ENCODE peak calls at places on chromosomes 1 and 21, in seven cellular contexts. One of them, this sample, is unnamed.

GRCh38 chr1:201228011-201228983 is 37.7 kb downstream of the IGFN1 start:
- DNase-seq in CD8-positive, alpha-beta memory T cell: no peak
- DNase-seq in endodermal cell: peak; percentile 21
- DNase-seq in right lobe of liver: no peak
- DNase-seq in HCT116: no peak
- DNase-seq in neural progenitor cell: no peak
- DNase-seq in cardiac muscle cell: no peak
- DNase-seq in this sample: no peak

GRCh38 chr1:4173731-4174130 is 273.7 kb upstream of the C1orf174 start:
- DNase-seq in endodermal cell: no peak
- DNase-seq in CD8-positive, alpha-beta memory T cell: no peak
- DNase-seq in neural progenitor cell: no peak
- DNase-seq in cardiac muscle cell: no peak
- DNase-seq in HCT116: no peak
- DNase-seq in right lobe of liver: no peak
- DNase-seq in this sample: no peak

GRCh38 chr1:25805863-25806225 is 5.9 kb downstream of the SELENON start:
- DNase-seq in neural progenitor cell: no peak
- DNase-seq in right lobe of liver: peak; percentile 44
- DNase-seq in CD8-positive, alpha-beta memory T cell: no peak
- DNase-seq in endodermal cell: no peak
- DNase-seq in HCT116: no peak
- DNase-seq in cardiac muscle cell: peak; percentile 78
- DNase-seq in this sample: no peak

GRCh38 chr1:109877320-109877771 is 33.3 kb upstream of the CSF1 start:
- DNase-seq in HCT116: no peak
- DNase-seq in cardiac muscle cell: peak; percentile 96
- DNase-seq in CD8-positive, alpha-beta memory T cell: no peak
- DNase-seq in neural progenitor cell: peak; percentile 81
- DNase-seq in endodermal cell: peak; percentile 92
- DNase-seq in right lobe of liver: no peak
- DNase-seq in this sample: peak; percentile 80

GRCh38 chr1:87778896-87779295 is 450.2 kb downstream of the LMO4 start:
- DNase-seq in cardiac muscle cell: no peak
- DNase-seq in neural progenitor cell: no peak
- DNase-seq in HCT116: no peak
- DNase-seq in right lobe of liver: no peak
- DNase-seq in endodermal cell: no peak
- DNase-seq in CD8-positive, alpha-beta memory T cell: no peak
- DNase-seq in this sample: no peak

GRCh38 chr21:28991861-28992525 is 684 bp downstream of the LTN1 start:
- DNase-seq in right lobe of liver: no peak
- DNase-seq in neural progenitor cell: peak; percentile 8
- DNase-seq in CD8-positive, alpha-beta memory T cell: no peak
- DNase-seq in endodermal cell: peak; percentile 52
- DNase-seq in cardiac muscle cell: no peak
- DNase-seq in HCT116: no peak
- DNase-seq in this sample: no peak

GRCh38 chr1:239262538-239262937 is 123.8 kb upstream of the CHRM3 start:
- DNase-seq in endodermal cell: no peak
- DNase-seq in CD8-positive, alpha-beta memory T cell: no peak
- DNase-seq in cardiac muscle cell: no peak
- DNase-seq in neural progenitor cell: no peak
- DNase-seq in right lobe of liver: no peak
- DNase-seq in HCT116: no peak
- DNase-seq in this sample: no peak

GRCh38 chr1:162823771-162824525 is 33.4 kb downstream of the HSD17B7 start:
- DNase-seq in HCT116: no peak
- DNase-seq in endodermal cell: no peak
- DNase-seq in cardiac muscle cell: no peak
- DNase-seq in right lobe of liver: no peak
- DNase-seq in neural progenitor cell: no peak
- DNase-seq in CD8-positive, alpha-beta memory T cell: no peak
- DNase-seq in this sample: no peak

GRCh38 chr1:22717038-22717758 is 6.6 kb downstream of the EPHB2 start:
- DNase-seq in HCT116: no peak
- DNase-seq in CD8-positive, alpha-beta memory T cell: no peak
- DNase-seq in cardiac muscle cell: no peak
- DNase-seq in right lobe of liver: no peak
- DNase-seq in endodermal cell: peak; percentile 83
- DNase-seq in neural progenitor cell: peak; percentile 41
- DNase-seq in this sample: no peak

GRCh38 chr1:224669400-224669799 is 53.3 kb downstream of the CNIH3 start:
- DNase-seq in neural progenitor cell: no peak
- DNase-seq in HCT116: no peak
- DNase-seq in right lobe of liver: no peak
- DNase-seq in cardiac muscle cell: no peak
- DNase-seq in CD8-positive, alpha-beta memory T cell: no peak
- DNase-seq in endodermal cell: no peak
- DNase-seq in this sample: no peak

GRCh38 chr1:245220381-245220985 is 65.7 kb downstream of the KIF26B start:
- DNase-seq in cardiac muscle cell: no peak
- DNase-seq in neural progenitor cell: no peak
- DNase-seq in HCT116: no peak
- DNase-seq in endodermal cell: no peak
- DNase-seq in right lobe of liver: no peak
- DNase-seq in CD8-positive, alpha-beta memory T cell: no peak
- DNase-seq in this sample: no peak

GRCh38 chr1:245225709-245226464 is 71.1 kb downstream of the KIF26B start:
- DNase-seq in CD8-positive, alpha-beta memory T cell: no peak
- DNase-seq in HCT116: no peak
- DNase-seq in cardiac muscle cell: no peak
- DNase-seq in right lobe of liver: no peak
- DNase-seq in neural progenitor cell: no peak
- DNase-seq in endodermal cell: no peak
- DNase-seq in this sample: no peak

GRCh38 chr1:245225267-245225666 is 70.5 kb downstream of the KIF26B start:
- DNase-seq in endodermal cell: peak; percentile 76
- DNase-seq in CD8-positive, alpha-beta memory T cell: no peak
- DNase-seq in cardiac muscle cell: peak; percentile 36
- DNase-seq in neural progenitor cell: peak; percentile 39
- DNase-seq in right lobe of liver: no peak
- DNase-seq in HCT116: no peak
- DNase-seq in this sample: no peak

GRCh38 chr1:245217853-245218608 is 63.2 kb downstream of the KIF26B start:
- DNase-seq in right lobe of liver: no peak
- DNase-seq in HCT116: no peak
- DNase-seq in cardiac muscle cell: no peak
- DNase-seq in neural progenitor cell: no peak
- DNase-seq in CD8-positive, alpha-beta memory T cell: no peak
- DNase-seq in endodermal cell: no peak
- DNase-seq in this sample: no peak

GRCh38 chr1:245222931-245223330 is 68.1 kb downstream of the KIF26B start:
- DNase-seq in right lobe of liver: no peak
- DNase-seq in endodermal cell: no peak
- DNase-seq in CD8-positive, alpha-beta memory T cell: no peak
- DNase-seq in cardiac muscle cell: no peak
- DNase-seq in neural progenitor cell: no peak
- DNase-seq in HCT116: no peak
- DNase-seq in this sample: no peak
- H3K27me3 ChIP-seq in right lobe of liver: no peaks in the 10 kb centered on the region
- H3K27me3 ChIP-seq in endodermal cell: no peaks in the 10 kb centered on the region
- H3K27me3 ChIP-seq in CD8-positive, alpha-beta memory T cell: no peaks in the 10 kb centered on the region
- H3K27me3 ChIP-seq in cardiac muscle cell: no peaks in the 10 kb centered on the region
- H3K27me3 ChIP-seq in neural progenitor cell: no peaks in the 10 kb centered on the region
- H3K27me3 ChIP-seq in HCT116: no peaks in the 10 kb centered on the region
- H3K27me3 ChIP-seq in this sample: no peaks in the 10 kb centered on the region

GRCh38 chr1:47711848-47712492 is 274.1 kb downstream of the FOXD2 start:
- DNase-seq in neural progenitor cell: no peak
- DNase-seq in CD8-positive, alpha-beta memory T cell: no peak
- DNase-seq in cardiac muscle cell: no peak
- DNase-seq in endodermal cell: peak; percentile 31
- DNase-seq in right lobe of liver: no peak
- DNase-seq in HCT116: no peak
- DNase-seq in this sample: no peak
- H3K27me3 ChIP-seq in neural progenitor cell: peaks cover 100% of the 10 kb centered on the region
- H3K27me3 ChIP-seq in CD8-positive, alpha-beta memory T cell: peaks cover 40% of the 10 kb centered on the region
- H3K27me3 ChIP-seq in cardiac muscle cell: peaks cover 100% of the 10 kb centered on the region
- H3K27me3 ChIP-seq in endodermal cell: peaks cover 97% of the 10 kb centered on the region
- H3K27me3 ChIP-seq in right lobe of liver: peaks cover 4% of the 10 kb centered on the region
- H3K27me3 ChIP-seq in HCT116: peaks cover 42% of the 10 kb centered on the region
- H3K27me3 ChIP-seq in this sample: peaks cover 17% of the 10 kb centered on the region

GRCh38 chr1:63330331-63330916 is 8.1 kb downstream of the FOXD3 start:
- DNase-seq in CD8-positive, alpha-beta memory T cell: no peak
- DNase-seq in right lobe of liver: no peak
- DNase-seq in HCT116: no peak
- DNase-seq in neural progenitor cell: peak; percentile 69
- DNase-seq in endodermal cell: peak; percentile 79
- DNase-seq in cardiac muscle cell: no peak
- DNase-seq in this sample: no peak
- H3K27me3 ChIP-seq in CD8-positive, alpha-beta memory T cell: peaks cover 65% of the 10 kb centered on the region
- H3K27me3 ChIP-seq in right lobe of liver: peaks cover 11% of the 10 kb centered on the region
- H3K27me3 ChIP-seq in HCT116: no peaks in the 10 kb centered on the region
- H3K27me3 ChIP-seq in neural progenitor cell: peaks cover 98% of the 10 kb centered on the region
- H3K27me3 ChIP-seq in endodermal cell: peaks cover 86% of the 10 kb centered on the region
- H3K27me3 ChIP-seq in cardiac muscle cell: peaks cover 99% of the 10 kb centered on the region
- H3K27me3 ChIP-seq in this sample: peaks cover 90% of the 10 kb centered on the region

GRCh38 chr1:11456970-11457369 is 22.0 kb upstream of the DISP3 start:
- DNase-seq in HCT116: no peak
- DNase-seq in right lobe of liver: no peak
- DNase-seq in cardiac muscle cell: no peak
- DNase-seq in CD8-positive, alpha-beta memory T cell: no peak
- DNase-seq in neural progenitor cell: no peak
- DNase-seq in endodermal cell: no peak
- DNase-seq in this sample: no peak

GRCh38 chr1:11455925-11456580 is 22.9 kb upstream of the DISP3 start:
- DNase-seq in neural progenitor cell: no peak
- DNase-seq in CD8-positive, alpha-beta memory T cell: no peak
- DNase-seq in cardiac muscle cell: no peak
- DNase-seq in right lobe of liver: no peak
- DNase-seq in endodermal cell: no peak
- DNase-seq in HCT116: no peak
- DNase-seq in this sample: no peak

GRCh38 chr1:11462224-11462923 is 16.6 kb upstream of the DISP3 start:
- DNase-seq in cardiac muscle cell: no peak
- DNase-seq in HCT116: no peak
- DNase-seq in CD8-positive, alpha-beta memory T cell: no peak
- DNase-seq in endodermal cell: no peak
- DNase-seq in neural progenitor cell: no peak
- DNase-seq in right lobe of liver: no peak
- DNase-seq in this sample: no peak

GRCh38 chr1:11461738-11462137 is 17.2 kb upstream of the DISP3 start:
- DNase-seq in neural progenitor cell: peak; percentile 34
- DNase-seq in right lobe of liver: no peak
- DNase-seq in CD8-positive, alpha-beta memory T cell: no peak
- DNase-seq in HCT116: no peak
- DNase-seq in cardiac muscle cell: no peak
- DNase-seq in endodermal cell: no peak
- DNase-seq in this sample: no peak

GRCh38 chr1:11458811-11459275 is 20.1 kb upstream of the DISP3 start:
- DNase-seq in CD8-positive, alpha-beta memory T cell: no peak
- DNase-seq in endodermal cell: no peak
- DNase-seq in cardiac muscle cell: peak; percentile 7
- DNase-seq in neural progenitor cell: peak; percentile 16
- DNase-seq in right lobe of liver: no peak
- DNase-seq in HCT116: no peak
- DNase-seq in this sample: no peak
- H3K27me3 ChIP-seq in CD8-positive, alpha-beta memory T cell: peaks cover 3% of the 10 kb centered on the region
- H3K27me3 ChIP-seq in endodermal cell: no peaks in the 10 kb centered on the region
- H3K27me3 ChIP-seq in cardiac muscle cell: peaks cover 15% of the 10 kb centered on the region
- H3K27me3 ChIP-seq in neural progenitor cell: no peaks in the 10 kb centered on the region
- H3K27me3 ChIP-seq in right lobe of liver: no peaks in the 10 kb centered on the region
- H3K27me3 ChIP-seq in HCT116: peaks cover 32% of the 10 kb centered on the region
- H3K27me3 ChIP-seq in this sample: peaks cover 81% of the 10 kb centered on the region

GRCh38 chr1:37634554-37635308 is at the start of gene RSPO1:
- DNase-seq in HCT116: no peak
- DNase-seq in CD8-positive, alpha-beta memory T cell: no peak
- DNase-seq in cardiac muscle cell: peak; percentile 50
- DNase-seq in right lobe of liver: no peak
- DNase-seq in neural progenitor cell: peak; percentile 82
- DNase-seq in endodermal cell: peak; percentile 73
- DNase-seq in this sample: no peak

GRCh38 chr1:37633950-37634553 is 640 bp downstream of the RSPO1 start:
- DNase-seq in endodermal cell: peak; percentile 60
- DNase-seq in HCT116: no peak
- DNase-seq in cardiac muscle cell: no peak
- DNase-seq in neural progenitor cell: peak; percentile 29
- DNase-seq in right lobe of liver: no peak
- DNase-seq in CD8-positive, alpha-beta memory T cell: no peak
- DNase-seq in this sample: no peak

GRCh38 chr1:37635309-37635902 is 714 bp upstream of the RSPO1 start:
- DNase-seq in HCT116: no peak
- DNase-seq in right lobe of liver: no peak
- DNase-seq in endodermal cell: no peak
- DNase-seq in CD8-positive, alpha-beta memory T cell: no peak
- DNase-seq in neural progenitor cell: no peak
- DNase-seq in cardiac muscle cell: no peak
- DNase-seq in this sample: no peak

GRCh38 chr1:37633040-37633949 is 1.4 kb downstream of the RSPO1 start:
- DNase-seq in neural progenitor cell: peak; percentile 46
- DNase-seq in cardiac muscle cell: no peak
- DNase-seq in endodermal cell: no peak
- DNase-seq in HCT116: no peak
- DNase-seq in right lobe of liver: no peak
- DNase-seq in CD8-positive, alpha-beta memory T cell: no peak
- DNase-seq in this sample: no peak

GRCh38 chr1:37636435-37636834 is 1.7 kb upstream of the RSPO1 start:
- DNase-seq in cardiac muscle cell: no peak
- DNase-seq in CD8-positive, alpha-beta memory T cell: no peak
- DNase-seq in endodermal cell: no peak
- DNase-seq in right lobe of liver: no peak
- DNase-seq in neural progenitor cell: no peak
- DNase-seq in HCT116: no peak
- DNase-seq in this sample: no peak
- H3K27me3 ChIP-seq in cardiac muscle cell: peaks cover 100% of the 10 kb centered on the region
- H3K27me3 ChIP-seq in CD8-positive, alpha-beta memory T cell: peaks cover 40% of the 10 kb centered on the region
- H3K27me3 ChIP-seq in endodermal cell: peaks cover 100% of the 10 kb centered on the region
- H3K27me3 ChIP-seq in right lobe of liver: no peaks in the 10 kb centered on the region
- H3K27me3 ChIP-seq in neural progenitor cell: peaks cover 100% of the 10 kb centered on the region
- H3K27me3 ChIP-seq in HCT116: peaks cover 48% of the 10 kb centered on the region
- H3K27me3 ChIP-seq in this sample: no peaks in the 10 kb centered on the region

DNA sequence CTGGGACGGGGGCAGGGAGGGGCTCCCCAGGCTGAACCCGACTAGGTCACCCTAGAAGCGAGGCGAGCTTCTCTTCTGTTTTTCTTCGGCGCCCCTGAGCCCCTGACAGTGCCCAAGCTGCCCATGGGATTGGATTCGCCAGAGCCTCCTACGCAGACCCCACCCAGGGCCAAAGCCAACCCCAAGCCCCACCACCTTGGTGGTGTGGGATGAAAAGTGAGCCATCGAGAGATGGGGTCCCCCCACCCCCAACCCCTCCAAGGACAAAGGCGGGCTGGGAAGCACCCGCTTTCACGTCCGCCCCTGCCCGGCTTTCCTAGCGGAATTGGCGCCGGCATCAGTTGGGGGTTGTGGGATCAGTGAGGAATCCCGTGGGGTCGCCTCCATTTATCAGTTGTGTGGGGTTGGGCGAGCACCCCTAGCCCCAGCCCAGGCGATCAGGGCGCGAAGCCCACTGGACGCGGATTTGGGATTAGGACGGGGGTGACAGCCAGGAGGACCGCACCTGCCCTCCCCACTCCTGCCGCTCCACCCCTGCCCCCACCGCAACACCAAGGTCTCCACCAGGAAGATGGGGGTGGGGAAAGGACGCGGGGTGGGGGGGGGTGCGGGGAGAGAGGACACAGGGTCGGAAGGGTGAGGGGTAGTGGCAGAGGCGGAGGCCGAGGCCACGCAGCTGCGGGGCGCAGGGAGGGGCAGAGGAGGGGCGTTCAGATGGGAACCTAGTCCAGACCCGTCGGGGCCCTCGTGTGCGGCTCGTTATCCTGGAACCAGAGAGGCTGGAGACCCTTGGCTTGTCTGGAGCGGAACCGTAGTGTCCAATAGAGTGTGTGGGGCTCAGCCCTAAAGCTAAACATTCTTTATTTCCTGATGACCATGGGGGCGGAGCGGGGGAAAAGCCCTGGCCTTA is 4.4 kb downstream of the TSPEAR start:
- DNase-seq in CD8-positive, alpha-beta memory T cell: no peak
- DNase-seq in right lobe of liver: peak; percentile 35
- DNase-seq in cardiac muscle cell: no peak
- DNase-seq in neural progenitor cell: peak; percentile 51
- DNase-seq in HCT116: no peak
- DNase-seq in endodermal cell: peak; percentile 74
- DNase-seq in this sample: peak; percentile 23
- H3K27me3 ChIP-seq in CD8-positive, alpha-beta memory T cell: peaks cover 72% of the 10 kb centered on the region
- H3K27me3 ChIP-seq in right lobe of liver: peaks cover 24% of the 10 kb centered on the region
- H3K27me3 ChIP-seq in cardiac muscle cell: peaks cover 100% of the 10 kb centered on the region
- H3K27me3 ChIP-seq in neural progenitor cell: peaks cover 92% of the 10 kb centered on the region
- H3K27me3 ChIP-seq in HCT116: peaks cover 10% of the 10 kb centered on the region
- H3K27me3 ChIP-seq in endodermal cell: peaks cover 77% of the 10 kb centered on the region
- H3K27me3 ChIP-seq in this sample: peaks cover 95% of the 10 kb centered on the region